ENCODE peak calls at places on chromosomes 11 and 22, in six cellular contexts. B, M, J, X, U and P are unnamed samples.

GRCh38 chr11:69361466-69361865 is 67.5 kb downstream of the MYEOV start:
- DNase-seq in B (no peak), M (no peak), J (no peak), X (no peak), U (no peak), P (peak; percentile 49)

GRCh38 chr11:67656278-67656922 is 5.9 kb upstream of the ACY3 start:
- DNase-seq in B (no peak), M (no peak), J (peak; percentile 7), X (no peak), U (no peak), P (no peak)

GRCh38 chr11:33500865-33501479 is 199.7 kb downstream of the C11orf91 start:
- DNase-seq in B (no peak), M (no peak), J (peak; percentile 65), X (peak; percentile 11), U (no peak), P (no peak)

GRCh38 chr11:124669193-124669592 is 4.3 kb downstream of the SIAE start:
- DNase-seq in B (no peak), M (peak; percentile 40), J (peak; percentile 54), X (peak; percentile 41), U (peak; percentile 55), P (peak; percentile 37)

GRCh38 chr11:26916805-26917204 is 77.1 kb upstream of the FIBIN start:
- DNase-seq in B (no peak), M (no peak), J (no peak), X (no peak), U (no peak), P (no peak)

GRCh38 chr22:49554296-49554625 is 273.4 kb downstream of the BRD1 start:
- DNase-seq in B (peak; percentile 56), M (no peak), J (no peak), X (no peak), U (no peak), P (peak; percentile 38)

GRCh38 chr22:46087816-46088277 is 62.5 kb upstream of the PPARA start:
- DNase-seq in B (peak; percentile 95), M (no peak), J (peak; percentile 86), X (peak; percentile 43), U (peak; percentile 94), P (peak; percentile 89)

GRCh38 chr11:35605691-35606090 is 12.6 kb upstream of the FJX1 start:
- DNase-seq in B (no peak), M (no peak), J (peak; percentile 59), X (peak; percentile 2), U (peak; percentile 13), P (no peak)

GRCh38 chr11:72700026-72700610 is 25.9 kb upstream of the PDE2A start:
- DNase-seq in B (no peak), M (no peak), J (peak; percentile 52), X (no peak), U (no peak), P (no peak)

GRCh38 chr22:30240541-30241417 is 5.8 kb downstream of the LIF start:
- DNase-seq in B (no peak), M (no peak), J (peak; percentile 65), X (no peak), U (no peak), P (no peak)

GRCh38 chr11:12185914-12186313 is 75.5 kb downstream of the MICAL2 start:
- DNase-seq in B (no peak), M (no peak), J (peak; percentile 87), X (peak; percentile 87), U (no peak), P (peak; percentile 66)

GRCh38 chr22:29190915-29191314 is 14.8 kb upstream of the EMID1 start:
- DNase-seq in B (no peak), M (no peak), J (no peak), X (no peak), U (no peak), P (no peak)

GRCh38 chr22:49946612-49947295 is 13.8 kb upstream of the PIM3 start:
- DNase-seq in B (no peak), M (no peak), J (no peak), X (no peak), U (no peak), P (no peak)

GRCh38 chr11:78212586-78213371 is 24.1 kb downstream of the USP35 start:
- DNase-seq in B (peak; percentile 76), M (no peak), J (peak; percentile 76), X (no peak), U (no peak), P (no peak)

GRCh38 chr11:118841469-118842222 is 42.0 kb upstream of the CXCR5 start:
- DNase-seq in B (no peak), M (no peak), J (no peak), X (no peak), U (no peak), P (no peak)

GRCh38 chr11:128472128-128473110 is 114.9 kb downstream of the ETS1 start:
- DNase-seq in B (no peak), M (no peak), J (peak; percentile 79), X (no peak), U (no peak), P (no peak)

GRCh38 chr22:40397436-40397835 is 27.0 kb downstream of the SGSM3 start:
- DNase-seq in B (peak; percentile 25), M (no peak), J (peak; percentile 54), X (no peak), U (no peak), P (no peak)
- H3K4me1 ChIP-seq in B (peaks cover 2% of the 10 kb centered on the region), M (peaks cover 41% of the 10 kb centered on the region), J (peaks cover 8% of the 10 kb centered on the region), X (peaks cover 44% of the 10 kb centered on the region), U (peaks cover 37% of the 10 kb centered on the region), P (no peaks in the 10 kb centered on the region)

GRCh38 chr22:37809672-37810333 is 2.1 kb downstream of the GCAT start:
- DNase-seq in B (no peak), M (no peak), J (no peak), X (no peak), U (peak; percentile 92), P (no peak)
- H3K9me3 ChIP-seq in B (no peaks in the 10 kb centered on the region), M (no peaks in the 10 kb centered on the region), J (no peaks in the 10 kb centered on the region), X (no peaks in the 10 kb centered on the region), U (no peaks in the 10 kb centered on the region), P (no peaks in the 10 kb centered on the region)

GRCh38 chr11:66239998-66240780 is 28.2 kb upstream of the RAB1B start:
- DNase-seq in B (no peak), M (no peak), J (no peak), X (no peak), U (no peak), P (no peak)
- H3K4me1 ChIP-seq in B (no peaks in the 10 kb centered on the region), M (no peaks in the 10 kb centered on the region), J (no peaks in the 10 kb centered on the region), X (peaks cover 6% of the 10 kb centered on the region), U (no peaks in the 10 kb centered on the region), P (no peaks in the 10 kb centered on the region)

GRCh38 chr22:47567741-47568140 is 805.3 kb downstream of the TBC1D22A start:
- DNase-seq in B (peak; percentile 38), M (no peak), J (no peak), X (no peak), U (no peak), P (no peak)
- H3K9me3 ChIP-seq in B (no peaks in the 10 kb centered on the region), M (peaks cover 2% of the 10 kb centered on the region), J (peaks cover 46% of the 10 kb centered on the region), X (no peaks in the 10 kb centered on the region), U (no peaks in the 10 kb centered on the region), P (no peaks in the 10 kb centered on the region)

DNA sequence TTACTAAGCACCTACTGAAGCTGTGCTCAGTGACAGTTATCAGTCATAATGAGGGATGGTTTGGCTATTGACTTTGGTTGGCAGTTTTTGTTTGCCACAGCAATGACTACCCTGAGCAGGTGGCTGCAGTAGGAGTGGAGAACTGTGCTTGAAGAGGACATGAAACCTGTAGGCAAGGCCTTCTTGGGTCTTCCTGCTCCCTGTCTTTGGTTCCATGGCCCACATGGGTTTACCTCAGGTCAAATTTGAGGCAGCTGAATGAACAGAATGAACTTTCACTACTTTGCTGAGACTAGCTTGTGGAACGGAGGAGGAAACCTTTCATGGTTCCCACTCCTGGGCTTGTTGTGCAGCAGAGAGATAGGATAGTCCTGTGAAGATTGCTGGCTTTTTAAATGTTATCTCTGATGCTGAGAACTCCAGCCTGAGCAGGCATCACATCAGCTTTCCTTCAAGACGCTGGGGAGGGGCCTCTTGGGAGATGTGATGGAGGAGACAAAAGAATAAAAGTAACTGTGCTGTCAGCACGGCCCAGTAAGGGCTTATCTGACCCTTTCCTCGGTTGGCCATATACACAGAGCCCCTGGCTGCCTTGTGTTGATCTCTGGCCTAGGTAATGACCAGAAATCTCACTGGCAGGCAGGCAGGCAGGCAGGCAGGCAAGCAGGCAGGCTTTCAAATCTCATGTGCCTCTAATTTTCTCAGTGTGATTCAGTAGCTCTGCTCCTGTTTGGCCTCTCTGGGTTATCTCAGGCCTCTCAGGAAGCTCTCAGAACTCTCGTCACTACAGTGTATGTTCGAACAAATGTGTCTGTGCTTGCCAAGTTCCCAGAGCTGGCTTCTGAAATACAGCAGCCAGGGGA is 12.0 kb downstream of the STIM1 start:
- DNase-seq in B (no peak), M (no peak), J (no peak), X (peak; percentile 74), U (peak; percentile 88), P (no peak)
- H3K4me1 ChIP-seq in B (peaks cover 10% of the 10 kb centered on the region), M (peaks cover 19% of the 10 kb centered on the region), J (peaks cover 16% of the 10 kb centered on the region), X (peaks cover 57% of the 10 kb centered on the region), U (peaks cover 41% of the 10 kb centered on the region), P (peaks cover 36% of the 10 kb centered on the region)

DNA sequence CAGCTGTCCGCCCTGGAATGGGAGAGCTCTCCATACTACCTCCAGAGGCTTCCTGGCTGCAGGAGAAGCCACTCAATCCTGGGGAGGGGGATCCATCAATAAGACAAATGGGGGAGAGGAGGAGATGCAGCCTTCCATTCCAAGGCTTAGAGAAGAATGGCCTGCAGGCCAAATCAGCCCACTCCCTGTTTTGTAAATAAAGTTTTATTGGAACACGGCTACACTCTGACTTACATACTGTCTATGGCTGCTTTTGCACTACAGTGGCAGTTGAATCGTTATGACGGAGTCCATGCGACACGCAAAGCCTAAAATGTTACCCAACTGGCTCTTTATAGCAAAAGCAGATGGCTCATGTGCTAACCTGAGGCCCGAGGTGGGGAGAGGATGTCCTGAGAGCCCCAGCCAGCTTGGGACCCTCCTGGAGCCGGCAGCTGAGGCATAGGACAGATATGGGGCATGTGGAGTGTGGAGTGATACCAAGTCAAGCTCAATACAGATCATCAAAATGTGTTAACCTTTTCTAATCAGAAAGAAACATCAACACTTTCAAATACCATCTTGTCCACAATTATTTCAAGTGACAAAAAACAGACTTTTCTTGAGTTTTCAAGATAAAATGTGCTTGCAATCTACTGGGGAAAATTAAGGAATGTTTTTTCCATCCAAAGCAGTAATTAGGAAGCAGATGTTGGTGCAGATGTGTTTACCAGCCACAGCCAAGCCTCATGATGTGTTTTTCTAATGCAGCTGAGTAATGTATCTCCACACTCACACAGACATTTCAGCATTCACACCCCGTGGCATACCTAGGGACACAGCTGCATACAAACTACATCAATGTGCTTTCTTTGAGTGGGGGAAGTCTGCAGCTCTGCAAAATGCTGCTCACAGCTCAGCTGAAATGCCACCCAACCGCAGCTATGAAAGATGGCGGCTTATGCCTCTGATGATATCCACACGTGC is 181.6 kb downstream of the SHANK2 start:
- DNase-seq in B (no peak), M (no peak), J (no peak), X (no peak), U (no peak), P (no peak)
- H3K9me3 ChIP-seq in B (no peaks in the 10 kb centered on the region), M (no peaks in the 10 kb centered on the region), J (no peaks in the 10 kb centered on the region), X (no peaks in the 10 kb centered on the region), U (no peaks in the 10 kb centered on the region), P (peaks cover 88% of the 10 kb centered on the region)

GRCh38 chr22:37627545-37627944 is 11.9 kb upstream of the SH3BP1 start:
- DNase-seq in B (no peak), M (no peak), J (no peak), X (no peak), U (no peak), P (no peak)
- H3K4me1 ChIP-seq in B (no peaks in the 10 kb centered on the region), M (no peaks in the 10 kb centered on the region), J (peaks cover 3% of the 10 kb centered on the region), X (peaks cover 21% of the 10 kb centered on the region), U (no peaks in the 10 kb centered on the region), P (no peaks in the 10 kb centered on the region)

GRCh38 chr11:40444151-40444550 is 1015.3 kb downstream of the LRRC4C start:
- DNase-seq in B (no peak), M (no peak), J (no peak), X (no peak), U (no peak), P (no peak)
- H3K9me3 ChIP-seq in B (peaks cover 1% of the 10 kb centered on the region), M (no peaks in the 10 kb centered on the region), J (peaks cover 2% of the 10 kb centered on the region), X (no peaks in the 10 kb centered on the region), U (no peaks in the 10 kb centered on the region), P (peaks cover 17% of the 10 kb centered on the region)